ENCODE peak calls at places on chromosomes 13 and 19, in seven cellular contexts. One of them, this sample, is unnamed.

GRCh38 chr19:8462601-8463000 is 17.8 kb downstream of the HNRNPM start:
- DNase-seq in GM03348: no peak
- DNase-seq in NCI-H1417: no peak
- DNase-seq in NCI-H1092: no peak
- DNase-seq in brain microvascular endothelial cell: no peak
- DNase-seq in adrenal gland: no peak
- DNase-seq in gastrocnemius medialis: no peak
- DNase-seq in this sample: no peak

GRCh38 chr13:112940236-112940635 is 28.8 kb upstream of the MCF2L start:
- DNase-seq in GM03348: no peak
- DNase-seq in NCI-H1417: no peak
- DNase-seq in NCI-H1092: peak
- DNase-seq in brain microvascular endothelial cell: no peak
- DNase-seq in adrenal gland: no peak
- DNase-seq in gastrocnemius medialis: no peak
- DNase-seq in this sample: no peak

GRCh38 chr13:108686027-108686426 is 56.6 kb downstream of the MYO16 start:
- DNase-seq in GM03348: no peak
- DNase-seq in NCI-H1417: no peak
- DNase-seq in NCI-H1092: no peak
- DNase-seq in brain microvascular endothelial cell: no peak
- DNase-seq in adrenal gland: no peak
- DNase-seq in gastrocnemius medialis: no peak
- DNase-seq in this sample: no peak

GRCh38 chr13:85347251-85347650 is 452.0 kb downstream of the SLITRK6 start:
- DNase-seq in GM03348: no peak
- DNase-seq in NCI-H1417: no peak
- DNase-seq in NCI-H1092: no peak
- DNase-seq in brain microvascular endothelial cell: peak
- DNase-seq in adrenal gland: no peak
- DNase-seq in gastrocnemius medialis: no peak
- DNase-seq in this sample: no peak

GRCh38 chr13:80337011-80337688 is 3.8 kb downstream of the SPRY2 start:
- DNase-seq in GM03348: no peak
- DNase-seq in NCI-H1417: no peak
- DNase-seq in NCI-H1092: no peak
- DNase-seq in brain microvascular endothelial cell: no peak
- DNase-seq in adrenal gland: no peak
- DNase-seq in gastrocnemius medialis: peak
- DNase-seq in this sample: no peak

GRCh38 chr19:4552546-4552819 is 7.0 kb downstream of the SEMA6B start:
- DNase-seq in GM03348: no peak
- DNase-seq in NCI-H1417: no peak
- DNase-seq in NCI-H1092: no peak
- DNase-seq in brain microvascular endothelial cell: no peak
- DNase-seq in adrenal gland: no peak
- DNase-seq in gastrocnemius medialis: no peak
- DNase-seq in this sample: no peak

GRCh38 chr19:49830766-49831165 is 12.7 kb downstream of the MED25 start:
- DNase-seq in GM03348: no peak
- DNase-seq in NCI-H1417: no peak
- DNase-seq in NCI-H1092: no peak
- DNase-seq in brain microvascular endothelial cell: no peak
- DNase-seq in adrenal gland: no peak
- DNase-seq in gastrocnemius medialis: no peak
- DNase-seq in this sample: no peak

GRCh38 chr13:97279913-97280312 is 57.8 kb downstream of the MBNL2 start:
- DNase-seq in GM03348: peak
- DNase-seq in NCI-H1417: no peak
- DNase-seq in NCI-H1092: no peak
- DNase-seq in brain microvascular endothelial cell: peak
- DNase-seq in adrenal gland: peak
- DNase-seq in gastrocnemius medialis: no peak
- DNase-seq in this sample: no peak

GRCh38 chr19:657611-658010 is 5.4 kb downstream of the RNF126 start:
- DNase-seq in GM03348: no peak
- DNase-seq in NCI-H1417: no peak
- DNase-seq in NCI-H1092: no peak
- DNase-seq in brain microvascular endothelial cell: no peak
- DNase-seq in adrenal gland: no peak
- DNase-seq in gastrocnemius medialis: no peak
- DNase-seq in this sample: no peak

GRCh38 chr19:4374451-4375163 is 25.7 kb downstream of the SH3GL1 start:
- DNase-seq in GM03348: peak
- DNase-seq in NCI-H1417: no peak
- DNase-seq in NCI-H1092: no peak
- DNase-seq in brain microvascular endothelial cell: peak
- DNase-seq in adrenal gland: peak
- DNase-seq in gastrocnemius medialis: peak
- DNase-seq in this sample: no peak

GRCh38 chr19:9645466-9645865 is 24.4 kb upstream of the ZNF561 start:
- DNase-seq in GM03348: no peak
- DNase-seq in NCI-H1417: no peak
- DNase-seq in NCI-H1092: no peak
- DNase-seq in brain microvascular endothelial cell: no peak
- DNase-seq in adrenal gland: no peak
- DNase-seq in gastrocnemius medialis: no peak
- DNase-seq in this sample: no peak

GRCh38 chr13:113658836-113659235 is 838 bp upstream of the ATP4B start:
- DNase-seq in GM03348: no peak
- DNase-seq in NCI-H1417: no peak
- DNase-seq in NCI-H1092: no peak
- DNase-seq in brain microvascular endothelial cell: no peak
- DNase-seq in adrenal gland: no peak
- DNase-seq in gastrocnemius medialis: no peak
- DNase-seq in this sample: no peak

GRCh38 chr19:16295071-16295470 is 29.6 kb upstream of the KLF2 start:
- DNase-seq in GM03348: no peak
- DNase-seq in NCI-H1417: no peak
- DNase-seq in NCI-H1092: no peak
- DNase-seq in brain microvascular endothelial cell: no peak
- DNase-seq in adrenal gland: no peak
- DNase-seq in gastrocnemius medialis: no peak
- DNase-seq in this sample: no peak

GRCh38 chr19:32178401-32178800 is 167.0 kb upstream of the ZNF507 start:
- DNase-seq in GM03348: peak
- DNase-seq in NCI-H1417: no peak
- DNase-seq in NCI-H1092: no peak
- DNase-seq in brain microvascular endothelial cell: no peak
- DNase-seq in adrenal gland: no peak
- DNase-seq in gastrocnemius medialis: no peak
- DNase-seq in this sample: no peak

GRCh38 chr13:47038196-47038595 is 141.3 kb upstream of the HTR2A start:
- DNase-seq in GM03348: no peak
- DNase-seq in NCI-H1417: no peak
- DNase-seq in NCI-H1092: no peak
- DNase-seq in brain microvascular endothelial cell: no peak
- DNase-seq in adrenal gland: no peak
- DNase-seq in gastrocnemius medialis: no peak
- DNase-seq in this sample: no peak

GRCh38 chr19:48965806-48966540 is 864 bp downstream of the FTL start:
- DNase-seq in GM03348: peak
- DNase-seq in NCI-H1417: peak
- DNase-seq in NCI-H1092: peak
- DNase-seq in brain microvascular endothelial cell: peak
- DNase-seq in adrenal gland: peak
- DNase-seq in gastrocnemius medialis: peak
- DNase-seq in this sample: peak

GRCh38 chr13:20136781-20137703 is 23.8 kb downstream of the GJA3 start:
- DNase-seq in GM03348: peak
- DNase-seq in NCI-H1417: peak
- DNase-seq in NCI-H1092: no peak
- DNase-seq in brain microvascular endothelial cell: no peak
- DNase-seq in adrenal gland: peak
- DNase-seq in gastrocnemius medialis: no peak
- DNase-seq in this sample: no peak

GRCh38 chr13:49443327-49443688 is 556 bp downstream of the CAB39L start:
- DNase-seq in GM03348: peak
- DNase-seq in NCI-H1417: no peak
- DNase-seq in NCI-H1092: no peak
- DNase-seq in brain microvascular endothelial cell: no peak
- DNase-seq in adrenal gland: no peak
- DNase-seq in gastrocnemius medialis: no peak
- DNase-seq in this sample: no peak

GRCh38 chr13:111659842-111660241 is 339.4 kb downstream of the TEX29 start:
- DNase-seq in GM03348: no peak
- DNase-seq in NCI-H1417: no peak
- DNase-seq in NCI-H1092: no peak
- DNase-seq in brain microvascular endothelial cell: no peak
- DNase-seq in adrenal gland: no peak
- DNase-seq in gastrocnemius medialis: no peak
- DNase-seq in this sample: no peak

GRCh38 chr19:16951529-16951928 is 62.7 kb downstream of the F2RL3 start:
- DNase-seq in GM03348: no peak
- DNase-seq in NCI-H1417: no peak
- DNase-seq in NCI-H1092: no peak
- DNase-seq in brain microvascular endothelial cell: no peak
- DNase-seq in adrenal gland: no peak
- DNase-seq in gastrocnemius medialis: no peak
- DNase-seq in this sample: no peak

GRCh38 chr19:3041302-3041701 is 12.2 kb upstream of the TLE2 start:
- DNase-seq in GM03348: no peak
- DNase-seq in NCI-H1417: no peak
- DNase-seq in NCI-H1092: no peak
- DNase-seq in brain microvascular endothelial cell: no peak
- DNase-seq in adrenal gland: no peak
- DNase-seq in gastrocnemius medialis: no peak
- DNase-seq in this sample: no peak

GRCh38 chr13:60990032-60990733 is 425.5 kb downstream of the PCDH20 start:
- DNase-seq in GM03348: no peak
- DNase-seq in NCI-H1417: peak
- DNase-seq in NCI-H1092: no peak
- DNase-seq in brain microvascular endothelial cell: no peak
- DNase-seq in adrenal gland: no peak
- DNase-seq in gastrocnemius medialis: no peak
- DNase-seq in this sample: no peak

GRCh38 chr13:33075996-33076395 is 59.8 kb downstream of the KL start:
- DNase-seq in GM03348: no peak
- DNase-seq in NCI-H1417: no peak
- DNase-seq in NCI-H1092: no peak
- DNase-seq in brain microvascular endothelial cell: no peak
- DNase-seq in adrenal gland: no peak
- DNase-seq in gastrocnemius medialis: no peak
- DNase-seq in this sample: no peak

GRCh38 chr13:46113596-46113995 is 8.8 kb upstream of the CPB2 start:
- DNase-seq in GM03348: no peak
- DNase-seq in NCI-H1417: no peak
- DNase-seq in NCI-H1092: no peak
- DNase-seq in brain microvascular endothelial cell: peak
- DNase-seq in adrenal gland: no peak
- DNase-seq in gastrocnemius medialis: no peak
- DNase-seq in this sample: no peak

This sample was measured in NCI-H1436.